ENCODE peak calls at places on chromosome 16, in four cellular contexts. O is H9, I is H1, K is IMR-90. U is an unnamed sample.

GRCh38 chr16:57038151-57038550 is 48.8 kb downstream of the NLRC5 start:
- DNase-seq in O (no peak), I (no peak), K (peak; percentile 63), U (no peak)

GRCh38 chr16:1194665-1195392 is 30.2 kb downstream of the TPSG1 start:
- DNase-seq in O (peak; percentile 50), I (no peak), K (no peak), U (no peak)

GRCh38 chr16:75272097-75272548 is 20.7 kb upstream of the BCAR1 start:
- DNase-seq in I (no peak), K (no peak), O (no peak), U (peak; percentile 61)

GRCh38 chr16:22424161-22424937 is 49.9 kb upstream of the CDR2 start:
- DNase-seq in I (no peak), O (no peak), K (no peak), U (no peak)

GRCh38 chr16:48001306-48001885 is 154.4 kb downstream of the ABCC12 start:
- DNase-seq in O (no peak), I (no peak), K (no peak), U (no peak)

GRCh38 chr16:4693956-4694663 is 748 bp downstream of the NUDT16L1 start:
- DNase-seq in O (peak; percentile 49), K (peak; percentile 38), I (no peak), U (peak; percentile 58)

GRCh38 chr16:19696312-19696711 is 21.7 kb downstream of the KNOP1 start:
- DNase-seq in K (peak; percentile 88), O (no peak), I (no peak), U (no peak)

GRCh38 chr16:27473101-27473900 is 71.3 kb downstream of the IL21R start:
- DNase-seq in K (no peak), I (no peak), O (no peak), U (no peak)

GRCh38 chr16:66007717-66008116 is 358.8 kb upstream of the CDH5 start:
- DNase-seq in K (peak; percentile 93), O (no peak), I (no peak), U (no peak)

GRCh38 chr16:48081656-48082055 is 74.1 kb downstream of the ABCC12 start:
- DNase-seq in K (peak; percentile 90), O (no peak), I (no peak), U (no peak)

GRCh38 chr16:22265351-22265750 is 31.9 kb upstream of the POLR3E start:
- DNase-seq in I (no peak), K (no peak), O (no peak), U (no peak)

GRCh38 chr16:50282010-50282538 is 15.7 kb downstream of the ADCY7 start:
- DNase-seq in K (no peak), I (no peak), O (no peak), U (no peak)

GRCh38 chr16:87559976-87560375 is 42.3 kb upstream of the JPH3 start:
- DNase-seq in I (no peak), O (no peak), K (no peak), U (no peak)

GRCh38 chr16:50323335-50324011 is 45.3 kb downstream of the BRD7 start:
- DNase-seq in I (no peak), O (no peak), K (peak; percentile 56), U (peak; percentile 21)

GRCh38 chr16:25111403-25112166 is at the start of gene LCMT1:
- DNase-seq in O (peak; percentile 97), I (peak; percentile 92), K (peak; percentile 97), U (peak; percentile 100)

GRCh38 chr16:88978608-88979346 is 1.8 kb upstream of the CBFA2T3 start:
- DNase-seq in O (no peak), K (no peak), I (no peak), U (no peak)

GRCh38 chr16:27221576-27222498 is 18.5 kb downstream of the KDM8 start:
- DNase-seq in K (peak; percentile 76), I (no peak), O (no peak), U (no peak)

GRCh38 chr16:25030420-25031131 is 15.4 kb upstream of the ARHGAP17 start:
- DNase-seq in I (no peak), O (no peak), K (no peak), U (no peak)

GRCh38 chr16:71927383-71927782 is 32.1 kb downstream of the IST1 start:
- DNase-seq in O (no peak), I (no peak), K (peak; percentile 90), U (peak; percentile 53)

GRCh38 chr16:27795992-27796614 is 246.2 kb downstream of the KATNIP start:
- DNase-seq in I (peak; percentile 21), O (peak; percentile 74), K (peak; percentile 31), U (peak; percentile 62)

GRCh38 chr16:11446566-11447119 is 101.4 kb downstream of the RMI2 start:
- DNase-seq in K (no peak), I (no peak), O (no peak), U (no peak)

GRCh38 chr16:88938933-88939813 is 37.8 kb downstream of the CBFA2T3 start:
- DNase-seq in K (no peak), I (no peak), O (no peak), U (no peak)

GRCh38 chr16:71746442-71747046 is 22.0 kb upstream of the PHLPP2 start:
- DNase-seq in O (no peak), K (peak; percentile 52), I (no peak), U (peak; percentile 54)

GRCh38 chr16:86604436-86605220 is 26.3 kb downstream of the FOXL1 start:
- DNase-seq in I (no peak), K (no peak), O (no peak), U (no peak)

GRCh38 chr16:17108596-17108995 is 362.2 kb downstream of the XYLT1 start:
- DNase-seq in I (no peak), O (no peak), K (no peak), U (no peak)

DNA sequence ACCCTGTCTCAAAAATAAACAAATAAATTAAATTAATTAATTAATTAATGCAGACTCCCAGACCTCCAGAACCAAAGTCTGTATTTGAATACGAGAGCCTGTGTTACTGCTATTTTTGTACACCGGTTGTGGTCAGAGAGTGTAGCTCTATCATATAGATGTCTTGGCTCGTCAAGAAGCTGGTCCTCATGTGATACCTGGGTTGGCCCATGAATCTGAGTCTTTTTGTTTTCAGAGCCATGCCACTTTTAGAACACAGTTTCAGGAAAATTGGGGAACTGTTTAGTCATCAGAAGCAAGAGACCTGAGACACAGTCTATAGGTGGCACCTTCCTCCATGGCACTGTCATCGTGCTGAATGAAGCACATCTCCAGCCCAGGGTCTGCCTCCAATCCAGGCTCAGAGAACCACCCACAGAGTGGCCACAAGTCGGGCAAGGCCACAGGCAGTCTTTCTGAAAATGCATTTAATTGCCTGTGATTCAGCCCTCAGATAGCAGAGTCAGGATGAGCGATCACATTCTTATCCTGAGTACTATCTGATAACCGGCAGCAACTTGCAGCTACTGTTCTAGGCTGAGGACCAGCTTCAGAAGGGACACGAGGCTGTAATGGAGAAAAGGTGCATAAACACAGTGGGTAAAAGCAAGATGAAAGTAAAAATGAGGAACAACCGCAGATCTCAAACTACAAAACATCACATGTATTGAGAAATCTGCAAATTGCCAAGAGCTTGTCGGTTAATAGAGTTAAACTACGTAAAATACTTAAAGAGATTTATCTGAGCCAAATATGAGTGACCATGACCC is 14.2 kb upstream of the HAPSTR1 start:
- DNase-seq in K (peak; percentile 88), O (no peak), I (no peak), U (peak; percentile 86)
- H3K56ac ChIP-seq in K (peak overlapping the region; percentile 64), O (no peak overlapping the region), I (no peak overlapping the region), U (no peak overlapping the region)

DNA sequence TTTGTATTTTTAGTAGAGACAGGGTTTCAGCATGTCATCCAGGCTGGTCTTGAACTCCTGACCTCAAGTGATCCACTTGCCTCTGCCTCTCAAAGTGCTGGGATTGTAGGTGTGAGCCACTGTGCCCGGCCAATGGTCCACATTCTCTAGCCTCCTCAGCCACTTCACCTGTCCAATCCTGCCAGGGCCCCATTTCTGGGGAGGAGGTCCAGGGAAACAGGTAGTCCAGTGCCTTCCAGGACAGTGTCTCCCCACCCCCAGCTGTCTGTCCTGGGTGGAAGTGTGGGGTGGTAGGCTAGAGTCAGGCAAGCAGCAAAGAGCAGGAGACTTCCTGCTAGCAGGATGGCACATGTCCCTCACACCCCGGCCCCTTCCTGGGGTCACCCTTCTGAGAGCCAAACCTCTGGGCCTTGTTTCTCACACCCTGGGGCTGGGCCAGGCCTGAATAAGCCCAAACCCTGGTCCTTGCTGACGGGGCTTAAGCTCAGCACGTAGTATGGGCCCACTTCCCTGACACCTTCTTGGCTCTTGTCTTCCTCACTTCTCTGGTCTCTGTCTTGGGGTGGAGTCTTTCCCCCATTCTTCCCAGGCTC is 5.0 kb downstream of the FHOD1 start:
- DNase-seq in I (no peak), O (no peak), K (no peak), U (no peak)
- H3K23ac ChIP-seq in I (no peak overlapping the region), O (no peak overlapping the region), K (peak overlapping the region; percentile 85), U (no peak overlapping the region)

DNA sequence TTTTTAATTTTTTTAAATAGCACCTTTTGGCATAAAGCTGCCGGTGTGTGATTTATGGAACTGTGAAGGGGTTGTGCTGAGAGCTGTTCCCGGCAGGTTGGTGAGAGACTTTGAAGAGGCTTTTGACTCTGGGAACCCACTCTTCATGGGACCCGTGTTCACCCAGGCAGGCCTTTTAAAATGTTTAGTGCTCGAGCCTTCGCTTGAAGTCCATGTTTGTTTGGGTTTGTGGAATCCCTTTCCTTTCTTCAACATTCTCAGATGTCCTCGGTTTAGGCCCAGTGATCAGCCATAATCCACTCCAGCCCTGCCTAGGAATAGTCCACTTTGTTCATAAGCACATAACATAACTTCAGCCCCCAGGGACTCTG is 145.4 kb upstream of the IRX3 start:
- DNase-seq in I (no peak), K (no peak), O (no peak), U (no peak)
- H3K27ac ChIP-seq in I (no peak overlapping the region), K (no peak overlapping the region), O (no peak overlapping the region), U (no peak overlapping the region)

GRCh38 chr16:84876873-84877606 is 57.3 kb downstream of the CRISPLD2 start:
- DNase-seq in K (no peak), I (no peak), O (peak; percentile 39), U (peak; percentile 35)

GRCh38 chr16:84874553-84874952 is 54.8 kb downstream of the CRISPLD2 start:
- DNase-seq in I (no peak), O (no peak), K (peak; percentile 53), U (no peak)

GRCh38 chr16:84874983-84875382 is 55.2 kb downstream of the CRISPLD2 start:
- DNase-seq in K (peak; percentile 41), O (no peak), I (no peak), U (no peak)

GRCh38 chr16:84875846-84876245 is 56.1 kb downstream of the CRISPLD2 start:
- DNase-seq in O (no peak), K (no peak), I (no peak), U (no peak)

GRCh38 chr16:84874004-84874435 is 54.2 kb downstream of the CRISPLD2 start:
- DNase-seq in I (no peak), K (no peak), O (no peak), U (peak; percentile 27)
- H3K56ac ChIP-seq in I (no peak overlapping the region), K (peak overlapping the region; percentile 26), O (no peak overlapping the region), U (no peak overlapping the region)